ENCODE peak calls at places on chromosomes 12 and 14, in five cellular contexts. Z, K, X, W and N are unnamed samples.

GRCh38 chr12:26571539-26571938 is 261.5 kb downstream of the ITPR2 start:
- DNase-seq in Z (no peak), K (no peak), X (no peak), W (peak; percentile 62), N (no peak)

GRCh38 chr12:76266797-76267196 is 81.4 kb downstream of the BBS10 start:
- DNase-seq in Z (no peak), K (no peak), X (no peak), W (no peak), N (no peak)

GRCh38 chr14:100726812-100727564 is at the start of gene DLK1:
- DNase-seq in Z (no peak), K (no peak), X (no peak), W (no peak), N (no peak)

GRCh38 chr12:91902860-91903683 is 242.6 kb downstream of the BTG1 start:
- DNase-seq in Z (no peak), K (no peak), X (no peak), W (no peak), N (no peak)

GRCh38 chr14:61480704-61481285 is 159.4 kb downstream of the PRKCH start:
- DNase-seq in Z (no peak), K (no peak), X (no peak), W (no peak), N (no peak)

GRCh38 chr12:90366286-90366685 is 588.7 kb downstream of the CCER1 start:
- DNase-seq in Z (no peak), K (no peak), X (no peak), W (no peak), N (no peak)

GRCh38 chr12:116881325-116881866 is at the start of gene HRK:
- DNase-seq in Z (no peak), K (no peak), X (no peak), W (no peak), N (no peak)

GRCh38 chr12:124654666-124655316 is 87.4 kb upstream of the NCOR2 start:
- DNase-seq in Z (no peak), K (no peak), X (no peak), W (no peak), N (peak; percentile 66)

GRCh38 chr12:23906329-23906728 is 43.1 kb downstream of the SOX5 start:
- DNase-seq in Z (no peak), K (no peak), X (no peak), W (no peak), N (peak; percentile 11)

GRCh38 chr12:3309805-3310204 is 181.2 kb upstream of the PRMT8 start:
- DNase-seq in Z (no peak), K (no peak), X (no peak), W (no peak), N (no peak)

GRCh38 chr12:79662046-79662811 is 28.5 kb downstream of the PAWR start:
- DNase-seq in Z (no peak), K (no peak), X (no peak), W (no peak), N (no peak)

GRCh38 chr14:21087294-21088091 is 11.0 kb downstream of the ZNF219 start:
- DNase-seq in Z (no peak), K (peak; percentile 51), X (peak; percentile 86), W (no peak), N (no peak)

GRCh38 chr14:95321693-95322455 is 2.2 kb upstream of the CLMN start:
- DNase-seq in Z (no peak), K (no peak), X (no peak), W (no peak), N (no peak)

GRCh38 chr12:25924535-25925001 is 33.9 kb upstream of the RASSF8 start:
- DNase-seq in Z (no peak), K (no peak), X (no peak), W (no peak), N (no peak)

GRCh38 chr14:69077841-69078240 is 75.1 kb downstream of the DCAF5 start:
- DNase-seq in Z (no peak), K (no peak), X (no peak), W (no peak), N (no peak)

GRCh38 chr12:61654698-61655097 is 605.5 kb upstream of the USP15 start:
- DNase-seq in Z (no peak), K (no peak), X (no peak), W (no peak), N (no peak)

GRCh38 chr14:52082903-52083302 is 14.0 kb upstream of the NID2 start:
- DNase-seq in Z (no peak), K (no peak), X (no peak), W (no peak), N (no peak)

GRCh38 chr14:102616799-102617198 is 24.4 kb downstream of the RCOR1 start:
- DNase-seq in Z (no peak), K (no peak), X (no peak), W (no peak), N (no peak)

GRCh38 chr12:122880668-122881067 is 15.3 kb downstream of the VPS37B start:
- DNase-seq in Z (no peak), K (no peak), X (no peak), W (no peak), N (no peak)

GRCh38 chr14:42523656-42524055 is 917.0 kb downstream of the LRFN5 start:
- DNase-seq in Z (no peak), K (no peak), X (no peak), W (no peak), N (no peak)

GRCh38 chr14:26938054-26938453 is 340.2 kb upstream of the NOVA1 start:
- DNase-seq in Z (no peak), K (no peak), X (no peak), W (no peak), N (no peak)

GRCh38 chr12:76272292-76272691 is 75.9 kb downstream of the BBS10 start:
- DNase-seq in Z (no peak), K (no peak), X (no peak), W (no peak), N (no peak)

GRCh38 chr12:75812341-75813018 is 219.1 kb downstream of the PHLDA1 start:
- DNase-seq in Z (no peak), K (no peak), X (no peak), W (no peak), N (no peak)

GRCh38 chr12:109710279-109710746 is 3.3 kb upstream of the FAM222A start:
- DNase-seq in Z (no peak), K (no peak), X (no peak), W (no peak), N (no peak)

GRCh38 chr12:62640910-62641448 is 174.4 kb downstream of the MON2 start:
- DNase-seq in Z (no peak), K (no peak), X (no peak), W (no peak), N (no peak)